ENCODE peak calls at places on chromosomes 6 and 20, in four cellular contexts. L is OCI-LY7, B is trophoblast cell, Z is GM23248. W is an unnamed sample.

GRCh38 chr6:113994934-113995342 is 24.0 kb upstream of the HDAC2 start:
- DNase-seq in L (peak), Z (peak), B (peak), W (peak)

GRCh38 chr20:49306903-49307336 is 29.1 kb upstream of the ZNFX1 start:
- DNase-seq in L (no peak), Z (no peak), B (no peak), W (no peak)

GRCh38 chr6:1575213-1576041 is 34.3 kb upstream of the FOXC1 start:
- DNase-seq in L (no peak), Z (no peak), B (no peak), W (no peak)

GRCh38 chr6:25279748-25280616 is 808 bp downstream of the CARMIL1 start:
- DNase-seq in Z (peak), B (no peak), L (peak), W (peak)

GRCh38 chr6:115415378-115415777 is 645.3 kb downstream of the FRK start:
- DNase-seq in L (no peak), B (no peak), Z (no peak), W (no peak)

GRCh38 chr6:166998256-166999144 is 697 bp upstream of the CEP43 start:
- DNase-seq in B (no peak), L (no peak), Z (peak), W (peak)

GRCh38 chr6:149563928-149564325 is 2.2 kb upstream of the GINM1 start:
- DNase-seq in B (no peak), L (no peak), Z (no peak), W (no peak)

GRCh38 chr20:53738039-53738944 is 144.7 kb upstream of the ZNF217 start:
- DNase-seq in Z (peak), B (peak), L (peak), W (peak)

GRCh38 chr6:37207903-37208456 is 38.0 kb downstream of the PIM1 start:
- DNase-seq in B (peak), L (peak), Z (peak), W (peak)

GRCh38 chr6:21999012-21999528 is 297.8 kb downstream of the PRL start:
- DNase-seq in B (no peak), L (no peak), Z (peak), W (peak)

GRCh38 chr20:22490287-22491187 is 93.8 kb downstream of the FOXA2 start:
- DNase-seq in B (no peak), Z (peak), L (no peak), W (no peak)

GRCh38 chr6:37478827-37479226 is 20.9 kb downstream of the CCDC167 start:
- DNase-seq in B (no peak), L (no peak), Z (no peak), W (no peak)

GRCh38 chr6:85468326-85468725 is 18.4 kb downstream of the NT5E start:
- DNase-seq in L (no peak), Z (peak), B (peak), W (peak)

GRCh38 chr6:160029525-160029924 is 60.6 kb downstream of the IGF2R start:
- DNase-seq in B (no peak), Z (no peak), L (no peak), W (no peak)

GRCh38 chr6:88477411-88477810 is 311.3 kb upstream of the CNR1 start:
- DNase-seq in L (no peak), B (no peak), Z (peak), W (peak)

GRCh38 chr20:53148764-53149163 is 176.6 kb downstream of the TSHZ2 start:
- DNase-seq in Z (no peak), L (no peak), B (no peak), W (no peak)

GRCh38 chr6:146357578-146358340 is 185.9 kb upstream of the RAB32 start:
- DNase-seq in L (no peak), B (peak), Z (peak), W (peak)

GRCh38 chr20:37929366-37930014 is 26.6 kb downstream of the VSTM2L start:
- DNase-seq in L (no peak), B (no peak), Z (no peak), W (no peak)

GRCh38 chr6:88997365-88997764 is 33.9 kb upstream of the RNGTT start:
- DNase-seq in L (peak), B (no peak), Z (no peak), W (no peak)

GRCh38 chr6:44232676-44233559 is 9.5 kb downstream of the SLC29A1 start:
- DNase-seq in Z (no peak), B (no peak), L (no peak), W (no peak)

GRCh38 chr20:53943522-53944291 is 126.7 kb downstream of the BCAS1 start:
- DNase-seq in B (no peak), Z (peak), L (peak), W (no peak)

GRCh38 chr6:146598785-146599405 is at the start of gene ADGB:
- DNase-seq in B (peak), Z (peak), L (no peak), W (peak)

GRCh38 chr6:3175742-3176321 is 18.5 kb upstream of the TUBB2A start:
- DNase-seq in Z (no peak), L (no peak), B (peak), W (no peak)

GRCh38 chr20:14792915-14793314 is 455.5 kb upstream of the FLRT3 start:
- DNase-seq in L (no peak), B (no peak), Z (no peak), W (no peak)

GRCh38 chr6:161367472-161367871 is 93.6 kb upstream of the AGPAT4 start:
- DNase-seq in B (no peak), L (no peak), Z (no peak), W (no peak)

GRCh38 chr20:45347936-45348809 is at the start of gene SDC4:
- DNase-seq in Z (peak), L (no peak), B (peak), W (peak)
- H2AFZ ChIP-seq in Z (peak), L (no peak), B (peak), W (peak)

DNA sequence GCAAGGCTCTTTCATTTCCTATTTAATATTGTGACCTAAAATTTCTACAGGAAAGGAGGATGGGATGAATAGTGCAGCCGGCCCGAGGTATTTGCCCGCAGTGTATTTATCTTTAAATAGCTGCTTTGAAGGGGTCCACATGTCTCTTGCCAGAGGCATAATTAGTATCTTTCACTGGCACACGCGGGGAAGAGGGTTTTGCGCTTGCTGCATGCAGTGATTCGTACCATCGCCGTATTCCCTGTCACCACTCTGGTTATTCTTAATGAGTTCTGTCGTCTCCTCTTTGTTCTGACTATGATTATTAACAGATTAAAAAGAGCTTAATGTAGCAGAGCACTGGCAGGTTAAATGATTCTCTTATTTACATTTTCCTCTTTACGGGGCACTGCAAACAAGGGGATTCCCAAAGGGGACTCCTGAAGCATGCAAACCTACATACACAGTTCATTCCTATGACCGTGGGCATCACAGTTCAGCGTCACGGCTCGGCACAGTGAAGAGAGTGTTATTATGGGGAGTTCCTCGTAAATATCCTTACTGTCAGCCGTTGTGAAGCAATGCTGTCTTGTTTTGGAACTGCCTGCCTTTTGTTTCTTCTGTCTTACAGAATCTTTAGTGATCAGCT is 204.8 kb downstream of the DTNBP1 start:
- DNase-seq in L (no peak), B (no peak), Z (peak), W (no peak)
- H3K4me3 ChIP-seq in L (no peak), B (no peak), Z (peak), W (no peak)

GRCh38 chr6:46053034-46053933 is 37.6 kb upstream of the CLIC5 start:
- DNase-seq in Z (no peak), B (no peak), L (no peak), W (no peak)
- H3K27ac ChIP-seq in Z (no peak), B (no peak), L (no peak), W (no peak)

DNA sequence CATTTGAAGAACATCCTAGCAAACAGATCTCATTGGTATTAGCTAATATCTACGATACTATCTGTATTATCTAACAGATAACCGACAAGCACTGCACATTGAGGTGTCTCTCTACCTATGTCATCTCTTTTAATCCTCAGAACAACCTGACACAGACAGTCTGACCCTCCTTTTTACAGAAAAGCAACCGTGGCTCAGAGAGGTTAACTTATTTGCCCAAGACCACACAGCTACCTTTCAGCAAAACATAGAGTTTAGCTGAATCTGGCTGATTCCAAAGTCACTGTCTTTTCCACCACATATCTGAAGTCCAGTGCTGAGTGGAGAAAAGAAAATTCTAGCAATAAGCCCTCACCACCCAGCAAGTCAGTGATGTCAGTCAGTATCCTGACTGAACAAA is 358.7 kb upstream of the JARID2 start:
- DNase-seq in L (no peak), Z (no peak), B (no peak), W (no peak)
- H2AFZ ChIP-seq in L (no peak), Z (no peak), B (no peak), W (no peak)

GRCh38 chr6:142911395-142911794 is 33.6 kb downstream of the HIVEP2 start:
- DNase-seq in Z (no peak), B (no peak), L (no peak), W (no peak)
- H3K4me3 ChIP-seq in Z (no peak), B (no peak), L (no peak), W (no peak)

GRCh38 chr20:7610681-7611080 is 329.6 kb downstream of the HAO1 start:
- DNase-seq in B (no peak), L (no peak), Z (no peak), W (no peak)

GRCh38 chr20:7606941-7607340 is 333.3 kb downstream of the HAO1 start:
- DNase-seq in B (no peak), Z (no peak), L (no peak), W (no peak)

GRCh38 chr20:7609250-7609649 is 331.0 kb downstream of the HAO1 start:
- DNase-seq in B (no peak), Z (no peak), L (no peak), W (no peak)

GRCh38 chr20:7608246-7608645 is 332.0 kb downstream of the HAO1 start:
- DNase-seq in L (peak), B (no peak), Z (peak), W (no peak)
- H3K27ac ChIP-seq in L (no peak), B (no peak), Z (no peak), W (no peak)

DNA sequence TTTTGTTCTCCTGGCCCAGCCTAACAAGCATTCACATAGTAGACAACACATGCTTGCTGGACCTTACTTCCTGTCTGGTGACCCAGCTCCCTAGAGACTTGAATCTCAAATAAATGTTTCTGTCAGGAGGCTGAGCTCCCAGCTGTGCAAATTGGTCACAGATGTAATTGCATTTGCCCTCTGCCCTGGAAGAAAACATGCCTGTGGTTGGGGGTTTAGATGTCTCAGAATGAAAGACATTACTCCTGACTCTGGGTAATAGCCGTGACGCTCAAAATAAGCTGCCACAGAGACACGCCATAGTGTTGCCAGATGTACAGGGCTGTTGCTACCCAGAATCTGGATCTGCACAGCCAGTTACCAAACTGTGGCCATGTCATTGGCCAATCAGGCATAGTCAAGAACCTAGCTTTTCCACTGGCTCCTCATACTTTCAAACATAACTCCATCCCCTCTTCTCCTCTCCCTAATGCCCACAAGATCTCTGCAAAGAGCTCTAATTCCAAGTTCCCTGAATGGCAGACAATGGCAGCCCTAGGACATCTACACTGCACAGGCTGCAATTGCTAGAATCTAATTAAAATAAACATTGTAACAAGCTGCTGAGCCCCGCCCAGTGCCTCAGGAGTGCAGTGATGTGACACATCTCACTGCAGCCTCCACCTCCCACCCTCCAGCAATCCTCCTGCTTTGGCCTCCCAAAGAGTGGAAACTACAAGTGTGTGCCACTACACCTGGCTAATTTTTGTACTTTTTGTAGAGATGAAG is 32.8 kb upstream of the GMPR start:
- DNase-seq in B (no peak), L (peak), Z (peak), W (no peak)
- H2AFZ ChIP-seq in B (no peak), L (peak), Z (peak), W (no peak)

GRCh38 chr20:4571759-4572531 is 149.8 kb upstream of the PRND start:
- DNase-seq in Z (peak), B (no peak), L (no peak), W (no peak)

GRCh38 chr20:4574356-4574690 is 147.4 kb upstream of the PRND start:
- DNase-seq in Z (no peak), B (no peak), L (no peak), W (no peak)

GRCh38 chr20:4569882-4570281 is 151.8 kb upstream of the PRND start:
- DNase-seq in B (no peak), L (no peak), Z (no peak), W (no peak)

GRCh38 chr20:4578375-4578774 is 143.3 kb upstream of the PRND start:
- DNase-seq in L (no peak), B (no peak), Z (no peak), W (no peak)

GRCh38 chr20:4573564-4574355 is 147.9 kb upstream of the PRND start:
- DNase-seq in B (no peak), Z (peak), L (no peak), W (no peak)
- H3K4me3 ChIP-seq in B (no peak), Z (peak), L (no peak), W (no peak)

GRCh38 chr6:117448732-117449131 is 23.0 kb upstream of the ROS1 start:
- DNase-seq in B (no peak), L (no peak), Z (peak), W (peak)
- H3K27ac ChIP-seq in B (no peak), L (no peak), Z (peak), W (peak)

GRCh38 chr6:157272866-157273755 is 50.2 kb downstream of the TMEM242 start:
- DNase-seq in L (peak), B (no peak), Z (peak), W (no peak)

GRCh38 chr6:157273756-157274088 is 49.6 kb downstream of the TMEM242 start:
- DNase-seq in L (peak), Z (peak), B (peak), W (no peak)

GRCh38 chr6:157272372-157272771 is 50.9 kb downstream of the TMEM242 start:
- DNase-seq in L (no peak), Z (no peak), B (no peak), W (no peak)

GRCh38 chr6:157274471-157275226 is 48.7 kb downstream of the TMEM242 start:
- DNase-seq in Z (peak), B (peak), L (peak), W (peak)

GRCh38 chr6:157274116-157274470 is 49.2 kb downstream of the TMEM242 start:
- DNase-seq in L (peak), Z (peak), B (no peak), W (no peak)
- H2AFZ ChIP-seq in L (peak), Z (peak), B (peak), W (peak)